ENCODE peak calls at places on chromosome 3, in eight cellular contexts. One of them, this sample, is unnamed.

GRCh38 chr3:107208100-107208499 is 169.1 kb upstream of the CCDC54 start:
- DNase-seq in stimulated activated CD8-positive, alpha-beta memory T cell treated with anti-CD3 and anti-CD28 coated beads, Interleukin-15, amount 100 ng/mL, for 4 hours: no peak
- DNase-seq in HCEC 1CT: peak
- DNase-seq in activated T-cell treated with anti-CD3 and anti-CD28 coated beads, Interleukin-2, amount 50 U/mL, for 48 hours: no peak
- DNase-seq in MCF 10A: peak
- DNase-seq in HS-27A: peak
- DNase-seq in brain microvascular endothelial cell: peak
- DNase-seq in NCI-H1105 treated with DMSO at 0.1 percent for 48 hours: peak
- DNase-seq in this sample: peak

GRCh38 chr3:119763466-119763865 is 18.4 kb upstream of the NR1I2 start:
- DNase-seq in activated T-cell treated with anti-CD3 and anti-CD28 coated beads, Interleukin-2, amount 50 U/mL, for 48 hours: no peak
- DNase-seq in HCEC 1CT: no peak
- DNase-seq in MCF 10A: no peak
- DNase-seq in HS-27A: no peak
- DNase-seq in NCI-H1105 treated with DMSO at 0.1 percent for 48 hours: no peak
- DNase-seq in brain microvascular endothelial cell: no peak
- DNase-seq in stimulated activated CD8-positive, alpha-beta memory T cell treated with anti-CD3 and anti-CD28 coated beads, Interleukin-15, amount 100 ng/mL, for 4 hours: no peak
- DNase-seq in this sample: no peak

GRCh38 chr3:163159306-163159705 is 1662.7 kb downstream of the OTOL1 start:
- DNase-seq in brain microvascular endothelial cell: no peak
- DNase-seq in activated T-cell treated with anti-CD3 and anti-CD28 coated beads, Interleukin-2, amount 50 U/mL, for 48 hours: no peak
- DNase-seq in NCI-H1105 treated with DMSO at 0.1 percent for 48 hours: no peak
- DNase-seq in stimulated activated CD8-positive, alpha-beta memory T cell treated with anti-CD3 and anti-CD28 coated beads, Interleukin-15, amount 100 ng/mL, for 4 hours: no peak
- DNase-seq in HS-27A: no peak
- DNase-seq in MCF 10A: no peak
- DNase-seq in HCEC 1CT: no peak
- DNase-seq in this sample: no peak

GRCh38 chr3:177835008-177835407 is 637.7 kb upstream of the TBL1XR1 start:
- DNase-seq in MCF 10A: peak
- DNase-seq in NCI-H1105 treated with DMSO at 0.1 percent for 48 hours: no peak
- DNase-seq in stimulated activated CD8-positive, alpha-beta memory T cell treated with anti-CD3 and anti-CD28 coated beads, Interleukin-15, amount 100 ng/mL, for 4 hours: no peak
- DNase-seq in HCEC 1CT: peak
- DNase-seq in HS-27A: peak
- DNase-seq in activated T-cell treated with anti-CD3 and anti-CD28 coated beads, Interleukin-2, amount 50 U/mL, for 48 hours: no peak
- DNase-seq in brain microvascular endothelial cell: peak
- DNase-seq in this sample: peak

GRCh38 chr3:64945171-64945684 is 257.4 kb upstream of the ADAMTS9 start:
- DNase-seq in NCI-H1105 treated with DMSO at 0.1 percent for 48 hours: no peak
- DNase-seq in activated T-cell treated with anti-CD3 and anti-CD28 coated beads, Interleukin-2, amount 50 U/mL, for 48 hours: no peak
- DNase-seq in HCEC 1CT: no peak
- DNase-seq in stimulated activated CD8-positive, alpha-beta memory T cell treated with anti-CD3 and anti-CD28 coated beads, Interleukin-15, amount 100 ng/mL, for 4 hours: no peak
- DNase-seq in brain microvascular endothelial cell: no peak
- DNase-seq in HS-27A: no peak
- DNase-seq in MCF 10A: no peak
- DNase-seq in this sample: no peak

GRCh38 chr3:167032267-167032876 is 347.7 kb downstream of the ZBBX start:
- DNase-seq in HS-27A: peak
- DNase-seq in HCEC 1CT: peak
- DNase-seq in brain microvascular endothelial cell: peak
- DNase-seq in activated T-cell treated with anti-CD3 and anti-CD28 coated beads, Interleukin-2, amount 50 U/mL, for 48 hours: no peak
- DNase-seq in MCF 10A: peak
- DNase-seq in stimulated activated CD8-positive, alpha-beta memory T cell treated with anti-CD3 and anti-CD28 coated beads, Interleukin-15, amount 100 ng/mL, for 4 hours: no peak
- DNase-seq in NCI-H1105 treated with DMSO at 0.1 percent for 48 hours: peak
- DNase-seq in this sample: no peak

GRCh38 chr3:160577551-160578195 is 12.3 kb upstream of the KPNA4 start:
- DNase-seq in MCF 10A: peak
- DNase-seq in brain microvascular endothelial cell: peak
- DNase-seq in stimulated activated CD8-positive, alpha-beta memory T cell treated with anti-CD3 and anti-CD28 coated beads, Interleukin-15, amount 100 ng/mL, for 4 hours: no peak
- DNase-seq in HS-27A: no peak
- DNase-seq in NCI-H1105 treated with DMSO at 0.1 percent for 48 hours: no peak
- DNase-seq in HCEC 1CT: peak
- DNase-seq in activated T-cell treated with anti-CD3 and anti-CD28 coated beads, Interleukin-2, amount 50 U/mL, for 48 hours: no peak
- DNase-seq in this sample: peak

GRCh38 chr3:77467702-77468407 is 428.0 kb downstream of the ROBO2 start:
- DNase-seq in MCF 10A: no peak
- DNase-seq in HS-27A: no peak
- DNase-seq in HCEC 1CT: peak
- DNase-seq in brain microvascular endothelial cell: no peak
- DNase-seq in activated T-cell treated with anti-CD3 and anti-CD28 coated beads, Interleukin-2, amount 50 U/mL, for 48 hours: no peak
- DNase-seq in stimulated activated CD8-positive, alpha-beta memory T cell treated with anti-CD3 and anti-CD28 coated beads, Interleukin-15, amount 100 ng/mL, for 4 hours: no peak
- DNase-seq in NCI-H1105 treated with DMSO at 0.1 percent for 48 hours: peak
- DNase-seq in this sample: peak

GRCh38 chr3:127068111-127068810 is 85.3 kb downstream of the PLXNA1 start:
- DNase-seq in stimulated activated CD8-positive, alpha-beta memory T cell treated with anti-CD3 and anti-CD28 coated beads, Interleukin-15, amount 100 ng/mL, for 4 hours: no peak
- DNase-seq in HCEC 1CT: no peak
- DNase-seq in NCI-H1105 treated with DMSO at 0.1 percent for 48 hours: no peak
- DNase-seq in activated T-cell treated with anti-CD3 and anti-CD28 coated beads, Interleukin-2, amount 50 U/mL, for 48 hours: no peak
- DNase-seq in brain microvascular endothelial cell: no peak
- DNase-seq in MCF 10A: no peak
- DNase-seq in HS-27A: no peak
- DNase-seq in this sample: no peak

GRCh38 chr3:192825657-192826200 is 91.9 kb downstream of the MB21D2 start:
- DNase-seq in HS-27A: no peak
- DNase-seq in brain microvascular endothelial cell: no peak
- DNase-seq in HCEC 1CT: peak
- DNase-seq in MCF 10A: peak
- DNase-seq in activated T-cell treated with anti-CD3 and anti-CD28 coated beads, Interleukin-2, amount 50 U/mL, for 48 hours: no peak
- DNase-seq in stimulated activated CD8-positive, alpha-beta memory T cell treated with anti-CD3 and anti-CD28 coated beads, Interleukin-15, amount 100 ng/mL, for 4 hours: no peak
- DNase-seq in NCI-H1105 treated with DMSO at 0.1 percent for 48 hours: peak
- DNase-seq in this sample: peak

GRCh38 chr3:129360224-129360623 is 68.2 kb downstream of the EFCAB12 start:
- DNase-seq in stimulated activated CD8-positive, alpha-beta memory T cell treated with anti-CD3 and anti-CD28 coated beads, Interleukin-15, amount 100 ng/mL, for 4 hours: no peak
- DNase-seq in HCEC 1CT: no peak
- DNase-seq in MCF 10A: no peak
- DNase-seq in HS-27A: no peak
- DNase-seq in activated T-cell treated with anti-CD3 and anti-CD28 coated beads, Interleukin-2, amount 50 U/mL, for 48 hours: no peak
- DNase-seq in brain microvascular endothelial cell: no peak
- DNase-seq in NCI-H1105 treated with DMSO at 0.1 percent for 48 hours: no peak
- DNase-seq in this sample: no peak

GRCh38 chr3:100972293-100972692 is 20.9 kb downstream of the ABI3BP start:
- DNase-seq in HS-27A: no peak
- DNase-seq in stimulated activated CD8-positive, alpha-beta memory T cell treated with anti-CD3 and anti-CD28 coated beads, Interleukin-15, amount 100 ng/mL, for 4 hours: no peak
- DNase-seq in NCI-H1105 treated with DMSO at 0.1 percent for 48 hours: peak
- DNase-seq in activated T-cell treated with anti-CD3 and anti-CD28 coated beads, Interleukin-2, amount 50 U/mL, for 48 hours: no peak
- DNase-seq in MCF 10A: no peak
- DNase-seq in HCEC 1CT: no peak
- DNase-seq in brain microvascular endothelial cell: no peak
- DNase-seq in this sample: no peak

GRCh38 chr3:25594007-25594502 is 70.7 kb downstream of the TOP2B start:
- DNase-seq in NCI-H1105 treated with DMSO at 0.1 percent for 48 hours: peak
- DNase-seq in stimulated activated CD8-positive, alpha-beta memory T cell treated with anti-CD3 and anti-CD28 coated beads, Interleukin-15, amount 100 ng/mL, for 4 hours: no peak
- DNase-seq in MCF 10A: peak
- DNase-seq in HCEC 1CT: peak
- DNase-seq in brain microvascular endothelial cell: peak
- DNase-seq in HS-27A: no peak
- DNase-seq in activated T-cell treated with anti-CD3 and anti-CD28 coated beads, Interleukin-2, amount 50 U/mL, for 48 hours: no peak
- DNase-seq in this sample: peak

GRCh38 chr3:99534951-99535704 is 103.3 kb upstream of the COL8A1 start:
- DNase-seq in NCI-H1105 treated with DMSO at 0.1 percent for 48 hours: no peak
- DNase-seq in activated T-cell treated with anti-CD3 and anti-CD28 coated beads, Interleukin-2, amount 50 U/mL, for 48 hours: no peak
- DNase-seq in HCEC 1CT: peak
- DNase-seq in HS-27A: peak
- DNase-seq in brain microvascular endothelial cell: peak
- DNase-seq in MCF 10A: peak
- DNase-seq in stimulated activated CD8-positive, alpha-beta memory T cell treated with anti-CD3 and anti-CD28 coated beads, Interleukin-15, amount 100 ng/mL, for 4 hours: no peak
- DNase-seq in this sample: peak

GRCh38 chr3:155202626-155203025 is 90.9 kb downstream of the STRIT1 start:
- DNase-seq in activated T-cell treated with anti-CD3 and anti-CD28 coated beads, Interleukin-2, amount 50 U/mL, for 48 hours: no peak
- DNase-seq in stimulated activated CD8-positive, alpha-beta memory T cell treated with anti-CD3 and anti-CD28 coated beads, Interleukin-15, amount 100 ng/mL, for 4 hours: no peak
- DNase-seq in NCI-H1105 treated with DMSO at 0.1 percent for 48 hours: no peak
- DNase-seq in HS-27A: no peak
- DNase-seq in HCEC 1CT: no peak
- DNase-seq in MCF 10A: peak
- DNase-seq in brain microvascular endothelial cell: no peak
- DNase-seq in this sample: peak

GRCh38 chr3:58391156-58391865 is 42.3 kb downstream of the PDHB start:
- DNase-seq in stimulated activated CD8-positive, alpha-beta memory T cell treated with anti-CD3 and anti-CD28 coated beads, Interleukin-15, amount 100 ng/mL, for 4 hours: no peak
- DNase-seq in NCI-H1105 treated with DMSO at 0.1 percent for 48 hours: no peak
- DNase-seq in HCEC 1CT: peak
- DNase-seq in activated T-cell treated with anti-CD3 and anti-CD28 coated beads, Interleukin-2, amount 50 U/mL, for 48 hours: no peak
- DNase-seq in brain microvascular endothelial cell: no peak
- DNase-seq in HS-27A: no peak
- DNase-seq in MCF 10A: no peak
- DNase-seq in this sample: no peak

GRCh38 chr3:133845127-133845526 is 39.5 kb downstream of the SRPRB start:
- DNase-seq in HCEC 1CT: no peak
- DNase-seq in activated T-cell treated with anti-CD3 and anti-CD28 coated beads, Interleukin-2, amount 50 U/mL, for 48 hours: no peak
- DNase-seq in brain microvascular endothelial cell: no peak
- DNase-seq in MCF 10A: no peak
- DNase-seq in HS-27A: no peak
- DNase-seq in NCI-H1105 treated with DMSO at 0.1 percent for 48 hours: no peak
- DNase-seq in stimulated activated CD8-positive, alpha-beta memory T cell treated with anti-CD3 and anti-CD28 coated beads, Interleukin-15, amount 100 ng/mL, for 4 hours: no peak
- DNase-seq in this sample: no peak

This sample was measured in foreskin fibroblast.